ENCODE peak calls at places on chromosomes 2 and 18, in six cellular contexts. J is upper lobe of left lung, S is GM12878, K is K562, E is HepG2, B is A549. O is an unnamed sample.

GRCh38 chr18:5972298-5972697 is 77.0 kb upstream of the TMEM200C start:
- ATAC-seq in K (no peak), S (peak), B (no peak), E (no peak), J (no peak), O (no peak)

GRCh38 chr2:121866789-121867188 is 111.3 kb downstream of the TSN start:
- ATAC-seq in J (no peak), S (no peak), B (no peak), K (no peak), E (no peak), O (no peak)

GRCh38 chr2:8496617-8497016 is 185.2 kb upstream of the ID2 start:
- ATAC-seq in S (no peak), J (no peak), K (no peak), B (no peak), E (no peak), O (peak)

GRCh38 chr18:34754300-34754699 is 44.2 kb downstream of the DTNA start:
- ATAC-seq in K (no peak), J (no peak), S (no peak), E (no peak), B (no peak), O (no peak)

GRCh38 chr2:200259577-200259957 is 46.9 kb upstream of the SPATS2L start:
- ATAC-seq in K (no peak), J (peak), E (no peak), S (no peak), B (no peak), O (no peak)

GRCh38 chr2:209496586-209496982 is 72.7 kb downstream of the MAP2 start:
- ATAC-seq in B (peak), J (no peak), S (no peak), K (no peak), E (no peak), O (peak)

GRCh38 chr2:26591619-26592505 is 49.3 kb downstream of the CIB4 start:
- ATAC-seq in B (no peak), J (no peak), E (no peak), K (no peak), S (peak), O (no peak)

GRCh38 chr18:13481820-13482640 is 244.3 kb downstream of the FAM210A start:
- ATAC-seq in J (no peak), B (no peak), E (no peak), K (no peak), S (peak), O (no peak)

GRCh38 chr18:57164401-57164800 is 17.5 kb downstream of the BOD1L2 start:
- ATAC-seq in J (no peak), K (no peak), B (no peak), S (no peak), E (no peak), O (no peak)

GRCh38 chr2:135839713-135840112 is 2.7 kb upstream of the LCT start:
- ATAC-seq in E (no peak), J (no peak), K (peak), S (no peak), B (no peak), O (peak)

GRCh38 chr2:195594916-195595694 is 61.9 kb upstream of the SLC39A10 start:
- ATAC-seq in K (peak), S (no peak), J (no peak), B (no peak), E (no peak), O (no peak)

GRCh38 chr2:177398290-177398683 is 5.7 kb downstream of the AGPS start:
- ATAC-seq in S (no peak), B (no peak), K (no peak), J (no peak), E (peak), O (no peak)

GRCh38 chr2:98127229-98127989 is 40.4 kb downstream of the VWA3B start:
- ATAC-seq in E (no peak), J (no peak), K (no peak), S (no peak), B (no peak), O (no peak)

GRCh38 chr2:153105829-153106578 is 372.6 kb downstream of the RPRM start:
- ATAC-seq in K (no peak), J (no peak), E (no peak), S (peak), B (no peak), O (no peak)

GRCh38 chr2:2660789-2661355 is 329.8 kb upstream of the MYT1L start:
- ATAC-seq in K (no peak), J (no peak), S (no peak), E (no peak), B (no peak), O (no peak)

GRCh38 chr2:60479226-60480088 is 74.0 kb downstream of the BCL11A start:
- ATAC-seq in J (no peak), B (no peak), K (no peak), E (no peak), S (no peak), O (no peak)

GRCh38 chr2:138531913-138532312 is 30.3 kb downstream of the SPOPL start:
- ATAC-seq in K (no peak), B (no peak), S (no peak), E (no peak), J (no peak), O (no peak)

GRCh38 chr2:16653799-16654198 is 11.8 kb downstream of the CYRIA start:
- ATAC-seq in K (no peak), B (no peak), S (peak), J (no peak), E (no peak), O (no peak)

GRCh38 chr18:23283933-23284430 is 148.7 kb downstream of the CABLES1 start:
- ATAC-seq in B (peak), E (peak), J (no peak), K (no peak), S (peak), O (no peak)

GRCh38 chr18:45733535-45733934 is 9.6 kb downstream of the SLC14A1 start:
- ATAC-seq in K (peak), E (no peak), B (no peak), J (no peak), S (no peak), O (no peak)

GRCh38 chr18:8253943-8254342 is 355.3 kb upstream of the RAB12 start:
- ATAC-seq in B (no peak), J (no peak), E (no peak), S (no peak), K (no peak), O (no peak)

GRCh38 chr2:67689651-67690050 is 292.5 kb downstream of the ETAA1 start:
- ATAC-seq in K (no peak), B (no peak), J (no peak), S (no peak), E (no peak), O (no peak)

GRCh38 chr18:74652392-74652988 is 54.8 kb downstream of the ZNF407 start:
- ATAC-seq in B (peak), K (peak), E (peak), S (peak), J (no peak), O (no peak)

GRCh38 chr2:84214455-84214854 is 244.6 kb downstream of the SUCLG1 start:
- ATAC-seq in B (no peak), K (no peak), S (no peak), J (no peak), E (no peak), O (no peak)

GRCh38 chr2:189552991-189553404 is 27.6 kb downstream of the SLC40A1 start:
- ATAC-seq in K (no peak), S (no peak), B (no peak), E (peak), J (no peak), O (no peak)

GRCh38 chr18:41905786-41906527 is 49.1 kb upstream of the PIK3C3 start:
- ATAC-seq in K (no peak), B (no peak), E (no peak), S (no peak), J (no peak), O (no peak)

GRCh38 chr2:160241251-160242137 is 41.4 kb upstream of the ITGB6 start:
- ATAC-seq in B (peak), K (no peak), S (no peak), J (no peak), E (no peak), O (peak)

GRCh38 chr2:47205576-47206141 is 50.6 kb upstream of the STPG4 start:
- ATAC-seq in K (peak), S (no peak), J (peak), B (no peak), E (peak), O (no peak)

GRCh38 chr18:79664525-79665125 is 15.0 kb upstream of the CTDP1 start:
- ATAC-seq in B (peak), S (no peak), J (peak), K (no peak), E (no peak), O (no peak)

GRCh38 chr18:34576622-34577021 is 133.5 kb upstream of the DTNA start:
- ATAC-seq in J (no peak), B (no peak), E (no peak), S (peak), K (no peak), O (no peak)

GRCh38 chr18:21896732-21897336 is 156.2 kb downstream of the MIB1 start:
- ATAC-seq in B (no peak), J (peak), K (peak), E (no peak), S (no peak), O (no peak)

GRCh38 chr2:158747346-158747745 is 47.8 kb upstream of the DAPL1 start:
- ATAC-seq in K (no peak), E (no peak), J (no peak), S (no peak), B (no peak), O (no peak)

GRCh38 chr2:165818920-165819319 is 24.9 kb upstream of the GALNT3 start:
- ATAC-seq in J (no peak), B (no peak), S (no peak), K (no peak), E (no peak), O (no peak)

GRCh38 chr18:62938451-62938850 is 223.1 kb downstream of the PHLPP1 start:
- ATAC-seq in J (no peak), B (no peak), S (peak), E (no peak), K (no peak), O (no peak)

GRCh38 chr2:64414736-64415435 is 39.1 kb upstream of the LGALSL start:
- ATAC-seq in B (no peak), E (no peak), S (no peak), J (peak), K (no peak), O (no peak)

GRCh38 chr2:156511112-156511511 is 74.9 kb downstream of the GPD2 start:
- ATAC-seq in E (no peak), J (no peak), B (no peak), S (peak), K (no peak), O (no peak)

GRCh38 chr2:86366651-86367500 is 29.4 kb upstream of the REEP1 start:
- ATAC-seq in E (peak), B (no peak), K (no peak), J (no peak), S (no peak), O (no peak)

GRCh38 chr18:69567813-69568488 is 167.3 kb downstream of the DOK6 start:
- ATAC-seq in S (no peak), K (no peak), B (no peak), J (no peak), E (peak), O (no peak)

DNA sequence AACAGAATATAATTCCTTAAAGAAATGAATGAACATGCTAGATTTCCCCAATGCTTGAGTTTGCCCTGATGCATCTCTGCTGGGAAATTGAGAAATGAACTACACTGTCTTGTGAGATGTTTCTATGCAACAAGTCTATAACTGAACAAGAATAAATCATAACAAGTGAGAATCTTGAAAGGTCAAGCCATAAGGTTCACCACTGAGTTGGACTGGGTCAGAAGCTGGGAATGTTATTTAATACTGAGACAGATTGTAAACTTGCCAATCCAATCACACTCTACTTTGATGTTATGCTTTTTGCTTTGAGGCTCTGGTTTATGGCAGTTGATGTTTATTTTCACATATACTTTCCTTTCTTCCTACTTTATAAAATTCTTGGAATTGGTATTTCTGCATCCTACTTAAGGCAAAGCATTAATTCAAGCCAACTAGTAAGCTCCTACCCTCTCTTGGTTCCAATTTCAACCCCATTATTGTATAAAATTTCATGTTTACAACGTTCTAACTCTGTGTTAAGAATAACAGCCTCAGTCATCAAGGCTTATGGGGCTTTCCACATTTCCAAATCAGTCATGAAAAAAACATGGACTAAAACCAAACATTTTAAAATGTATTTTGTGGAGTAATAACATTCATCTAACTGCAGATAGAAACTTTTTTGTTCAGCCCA is 533.4 kb downstream of the NYAP2 start:
- ATAC-seq in S (no peak), K (no peak), B (no peak), E (no peak), J (no peak), O (no peak)
- TF ChIP-seq EP300 in S (no peak), K (no peak), B (no peak), E (no peak), J (no peak), O (no peak)

GRCh38 chr2:10039658-10040410 is 3.5 kb upstream of the KLF11 start:
- ATAC-seq in J (no peak), B (no peak), S (no peak), K (no peak), E (peak), O (no peak)

GRCh38 chr2:10043256-10043905 is at the start of gene KLF11:
- ATAC-seq in K (peak), J (peak), E (peak), S (peak), B (peak), O (peak)

GRCh38 chr2:10041711-10042110 is 1.6 kb upstream of the KLF11 start:
- ATAC-seq in B (no peak), S (no peak), K (no peak), E (no peak), J (no peak), O (no peak)

GRCh38 chr2:10043906-10044601 is 704 bp downstream of the KLF11 start:
- ATAC-seq in J (peak), B (peak), K (peak), E (peak), S (peak), O (peak)

GRCh38 chr2:10042301-10043161 is 819 bp upstream of the KLF11 start:
- ATAC-seq in E (peak), B (no peak), J (peak), K (peak), S (no peak), O (peak)
- TF ChIP-seq EP300 in E (no peak), B (no peak), J (no peak), K (no peak), S (no peak), O (no peak)

DNA sequence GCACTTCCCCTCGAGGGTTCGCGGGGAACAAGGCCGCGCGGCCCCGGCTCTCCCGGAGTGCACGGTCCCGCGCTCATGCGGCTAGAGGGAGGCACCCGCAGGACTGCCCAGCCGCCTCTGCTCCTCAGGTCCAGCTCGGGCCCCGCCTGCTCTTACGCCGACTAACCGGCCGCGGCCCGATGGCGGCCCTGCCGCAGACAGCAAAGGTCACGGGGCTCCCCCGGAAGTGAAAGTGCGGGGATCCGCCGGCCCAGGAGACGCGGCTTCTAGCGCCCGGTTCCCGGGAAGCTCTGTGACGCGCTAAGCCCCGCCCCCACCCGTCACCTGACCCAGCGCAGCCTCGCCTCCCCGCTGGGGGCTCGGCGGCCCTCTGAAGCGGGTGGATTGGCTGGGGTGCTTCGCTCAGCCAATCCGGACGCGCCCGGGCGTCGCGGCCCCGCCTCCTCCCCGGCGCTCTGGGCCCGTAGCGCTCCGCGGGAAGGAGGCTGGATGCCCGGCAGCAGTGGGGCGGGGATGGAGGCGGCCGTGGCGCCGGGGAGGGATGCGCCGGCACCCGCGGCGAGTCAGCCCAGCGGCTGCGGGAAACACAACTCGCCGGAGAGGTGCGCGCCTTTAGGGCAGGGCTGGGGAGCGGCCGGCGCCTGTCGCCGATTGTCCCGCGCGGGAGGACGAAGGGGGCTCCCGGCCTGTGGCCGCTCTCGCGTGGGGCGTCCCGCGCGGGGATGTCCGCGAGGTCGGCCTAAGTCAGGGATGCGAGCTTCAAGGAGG is at the start of gene SCLY:
- ATAC-seq in K (peak), S (peak), E (peak), J (peak), B (peak), O (peak)
- TF ChIP-seq EP300 in K (no peak), S (no peak), E (no peak), J (no peak), B (no peak), O (no peak)

GRCh38 chr2:110115291-110116032 is at the start of gene MALL:
- ATAC-seq in B (peak), E (no peak), S (no peak), K (no peak), J (peak), O (peak)
- TF ChIP-seq EP300 in B (no peak), E (no peak), S (no peak), K (no peak), J (no peak), O (no peak)

DNA sequence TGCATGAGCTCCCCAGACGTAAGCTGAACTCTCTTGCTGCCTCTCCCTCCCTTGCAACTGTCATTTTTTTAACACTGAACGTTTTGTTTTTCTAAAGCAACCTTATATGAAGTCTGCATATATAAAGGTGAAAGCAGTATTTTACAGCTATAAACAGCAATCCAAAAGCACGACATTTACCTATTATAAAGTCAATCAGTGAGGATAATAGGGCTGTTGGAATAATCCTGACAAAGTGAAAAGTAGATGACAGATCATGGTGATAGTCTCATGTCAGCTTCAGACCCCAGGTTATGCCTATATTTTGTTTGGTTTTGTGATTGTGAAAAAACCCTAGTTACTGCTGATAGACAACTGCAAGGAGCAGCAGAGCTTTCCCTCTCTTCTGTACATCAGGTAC is 195.8 kb downstream of the TNS1 start:
- ATAC-seq in J (no peak), K (no peak), E (no peak), B (no peak), S (no peak), O (no peak)
- TF ChIP-seq EP300 in J (no peak), K (no peak), E (no peak), B (no peak), S (no peak), O (no peak)

GRCh38 chr2:69212238-69213028 is 174.6 kb downstream of the GFPT1 start:
- ATAC-seq in K (no peak), S (no peak), B (no peak), J (no peak), E (no peak), O (no peak)

GRCh38 chr2:69210386-69210785 is 176.6 kb downstream of the GFPT1 start:
- ATAC-seq in J (no peak), K (no peak), E (no peak), S (no peak), B (no peak), O (no peak)

GRCh38 chr2:69211111-69211510 is 175.9 kb downstream of the GFPT1 start:
- ATAC-seq in S (no peak), J (no peak), E (no peak), B (no peak), K (no peak), O (no peak)

GRCh38 chr2:69213201-69213600 is 173.8 kb downstream of the GFPT1 start:
- ATAC-seq in E (no peak), K (no peak), B (no peak), J (no peak), S (no peak), O (no peak)

GRCh38 chr2:69211686-69212085 is 175.3 kb downstream of the GFPT1 start:
- ATAC-seq in E (no peak), S (no peak), J (no peak), K (no peak), B (no peak), O (no peak)
- TF ChIP-seq EP300 in E (no peak), S (no peak), J (no peak), K (no peak), B (no peak), O (no peak)

DNA sequence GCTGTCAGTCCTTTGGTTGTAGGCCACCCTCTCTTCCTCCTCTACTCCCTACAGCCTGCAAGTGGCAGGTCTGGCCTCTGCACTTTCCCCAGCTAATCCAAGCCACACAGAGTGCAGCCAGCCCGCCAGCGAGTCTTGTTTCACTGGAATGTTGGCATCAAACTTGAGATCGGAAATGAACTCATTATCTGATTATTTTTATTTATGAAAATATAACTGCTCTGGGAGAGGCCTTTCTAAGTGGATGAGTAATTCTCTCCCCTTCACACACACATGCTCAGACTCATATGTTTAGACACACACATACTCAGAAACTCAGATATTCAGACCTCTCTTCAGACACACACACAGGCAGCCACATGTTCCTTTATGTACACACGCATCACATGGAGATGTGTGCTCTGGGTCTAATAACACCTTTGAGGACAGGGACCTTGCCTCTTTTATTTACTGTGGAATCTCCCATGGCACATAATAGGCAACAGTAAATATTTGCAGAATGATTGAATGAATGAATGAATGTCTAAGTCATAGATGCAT is 151.3 kb downstream of the ZFP36L2 start:
- ATAC-seq in S (no peak), K (no peak), B (peak), E (peak), J (peak), O (peak)
- TF ChIP-seq EP300 in S (no peak), K (no peak), B (peak), E (no peak), J (no peak), O (no peak)

GRCh38 chr2:43944915-43945314 is 50.9 kb downstream of the LRPPRC start:
- ATAC-seq in E (no peak), K (no peak), J (no peak), S (no peak), B (no peak), O (no peak)

GRCh38 chr2:43943809-43944452 is 51.9 kb downstream of the LRPPRC start:
- ATAC-seq in K (no peak), S (no peak), E (peak), B (no peak), J (no peak), O (no peak)

GRCh38 chr2:43945439-43945838 is 50.4 kb downstream of the LRPPRC start:
- ATAC-seq in E (no peak), B (no peak), K (no peak), J (no peak), S (no peak), O (no peak)

GRCh38 chr2:43950383-43951008 is 45.3 kb downstream of the LRPPRC start:
- ATAC-seq in E (peak), J (no peak), B (peak), K (peak), S (peak), O (no peak)

GRCh38 chr2:43948370-43948769 is 47.4 kb downstream of the LRPPRC start:
- ATAC-seq in S (no peak), K (no peak), B (no peak), E (no peak), J (no peak), O (no peak)
- TF ChIP-seq EP300 in S (no peak), K (no peak), B (no peak), E (no peak), J (no peak), O (no peak)